ENCODE peak calls at places on chromosome 16, in ten cellular contexts. Q is activated CD4-positive, CD25-positive, alpha-beta regulatory T cell; M is activated CD4-positive, alpha-beta T cell treated with anti-CD3 and anti-CD28 coated beads, Interleukin-2, amount 50 U/mL, for 1 hour; Z is activated T-helper 1 cell treated with Interleukin-2 at 50 U/mL for 16 hours; I is NCI-H1417 treated with DMSO at 0.1 percent for 48 hours; R is left colon; D is ureter; S is glutamatergic neuron; K is EL; P is mucosa of descending colon. E is an unnamed sample.

GRCh38 chr16:4362476-4363250 is 9.0 kb upstream of the VASN start:
- DNase-seq in M (no peak), R (no peak), Z (no peak), Q (no peak), I (no peak), S (no peak), K (no peak), D (no peak), P (no peak), E (no peak)

GRCh38 chr16:30186782-30187555 is 3.6 kb downstream of the CORO1A start:
- DNase-seq in S (peak), R (peak), Q (peak), Z (peak), D (peak), K (no peak), M (peak), I (no peak), P (peak), E (no peak)

GRCh38 chr16:89646906-89647305 is 10.6 kb downstream of the CHMP1A start:
- DNase-seq in Z (no peak), R (no peak), Q (no peak), I (no peak), M (no peak), D (no peak), P (no peak), S (no peak), K (no peak), E (no peak)

GRCh38 chr16:67931712-67932461 is at the start of gene CTRL:
- DNase-seq in M (no peak), Q (no peak), K (no peak), I (no peak), S (no peak), R (no peak), Z (no peak), P (no peak), D (no peak), E (no peak)

GRCh38 chr16:29804455-29805231 is 1.7 kb upstream of the MAZ start:
- DNase-seq in D (peak), M (no peak), I (no peak), P (no peak), K (peak), R (peak), Z (no peak), Q (no peak), S (no peak), E (no peak)

GRCh38 chr16:48323783-48324775 is 61.1 kb downstream of the SIAH1 start:
- DNase-seq in I (no peak), D (no peak), M (no peak), K (no peak), Q (no peak), S (no peak), R (no peak), P (no peak), Z (no peak), E (no peak)

GRCh38 chr16:58054289-58054688 is 28.7 kb downstream of the MMP15 start:
- DNase-seq in R (no peak), S (no peak), K (no peak), Q (no peak), M (no peak), Z (no peak), D (no peak), I (no peak), P (no peak), E (no peak)

GRCh38 chr16:652454-653021 is 3.4 kb downstream of the WDR90 start:
- DNase-seq in Q (no peak), I (no peak), Z (no peak), P (no peak), D (no peak), K (no peak), M (no peak), S (no peak), R (no peak), E (no peak)

GRCh38 chr16:14181371-14182050 is 110.4 kb downstream of the MRTFB start:
- DNase-seq in Z (no peak), R (no peak), P (no peak), S (no peak), K (peak), M (no peak), D (no peak), Q (no peak), I (no peak), E (no peak)

GRCh38 chr16:77974883-77975282 is 47.5 kb upstream of the CLEC3A start:
- DNase-seq in M (no peak), P (no peak), S (no peak), D (no peak), R (no peak), Q (no peak), K (no peak), Z (no peak), I (no peak), E (no peak)

E was measured in GM12891.